ENCODE peak calls at places on chromosomes 11 and 22, in four cellular contexts. One of them, this sample, is unnamed.

GRCh38 chr22:30864441-30865420 is 103.8 kb downstream of the MORC2 start:
- DNase-seq in mammary epithelial cell: no peak
- DNase-seq in DMS 273 treated with DMSO at 0.1 percent for 48 hours: no peak
- DNase-seq in type B pancreatic cell: peak; percentile 63
- DNase-seq in this sample: no peak

GRCh38 chr11:20125927-20126326 is 34.3 kb downstream of the DBX1 start:
- DNase-seq in mammary epithelial cell: peak; percentile 71
- DNase-seq in DMS 273 treated with DMSO at 0.1 percent for 48 hours: no peak
- DNase-seq in type B pancreatic cell: no peak
- DNase-seq in this sample: no peak

GRCh38 chr11:134361241-134361640 is 29.5 kb downstream of the GLB1L2 start:
- DNase-seq in mammary epithelial cell: no peak
- DNase-seq in DMS 273 treated with DMSO at 0.1 percent for 48 hours: no peak
- DNase-seq in type B pancreatic cell: no peak
- DNase-seq in this sample: no peak

GRCh38 chr22:48513929-48514328 is 1313.7 kb downstream of the BRD1 start:
- DNase-seq in mammary epithelial cell: no peak
- DNase-seq in DMS 273 treated with DMSO at 0.1 percent for 48 hours: no peak
- DNase-seq in type B pancreatic cell: no peak
- DNase-seq in this sample: no peak

GRCh38 chr11:108616549-108616948 is 23.0 kb upstream of the EXPH5 start:
- DNase-seq in mammary epithelial cell: peak; percentile 99
- DNase-seq in DMS 273 treated with DMSO at 0.1 percent for 48 hours: no peak
- DNase-seq in type B pancreatic cell: no peak
- DNase-seq in this sample: no peak

GRCh38 chr11:101407324-101407723 is 176.5 kb downstream of the TRPC6 start:
- DNase-seq in mammary epithelial cell: no peak
- DNase-seq in DMS 273 treated with DMSO at 0.1 percent for 48 hours: no peak
- DNase-seq in type B pancreatic cell: no peak
- DNase-seq in this sample: no peak

GRCh38 chr22:46319319-46319718 is 16.2 kb upstream of the TRMU start:
- DNase-seq in mammary epithelial cell: no peak
- DNase-seq in DMS 273 treated with DMSO at 0.1 percent for 48 hours: no peak
- DNase-seq in type B pancreatic cell: no peak
- DNase-seq in this sample: no peak

GRCh38 chr11:18106688-18107087 is 806 bp upstream of the SAAL1 start:
- DNase-seq in mammary epithelial cell: peak; percentile 41
- DNase-seq in DMS 273 treated with DMSO at 0.1 percent for 48 hours: no peak
- DNase-seq in type B pancreatic cell: no peak
- DNase-seq in this sample: no peak

GRCh38 chr11:112770487-112770886 is 190.7 kb upstream of the NCAM1 start:
- DNase-seq in mammary epithelial cell: no peak
- DNase-seq in DMS 273 treated with DMSO at 0.1 percent for 48 hours: no peak
- DNase-seq in type B pancreatic cell: no peak
- DNase-seq in this sample: no peak

GRCh38 chr11:33723238-33723881 is 12.9 kb downstream of the CD59 start:
- DNase-seq in mammary epithelial cell: peak; percentile 89
- DNase-seq in DMS 273 treated with DMSO at 0.1 percent for 48 hours: no peak
- DNase-seq in type B pancreatic cell: no peak
- DNase-seq in this sample: no peak

GRCh38 chr11:123284454-123284853 is 89.4 kb upstream of the CLMP start:
- DNase-seq in mammary epithelial cell: no peak
- DNase-seq in DMS 273 treated with DMSO at 0.1 percent for 48 hours: no peak
- DNase-seq in type B pancreatic cell: no peak
- DNase-seq in this sample: no peak

GRCh38 chr11:75654314-75654713 is 14.5 kb downstream of the MAP6 start:
- DNase-seq in mammary epithelial cell: peak; percentile 93
- DNase-seq in DMS 273 treated with DMSO at 0.1 percent for 48 hours: no peak
- DNase-seq in type B pancreatic cell: no peak
- DNase-seq in this sample: no peak

GRCh38 chr11:69651834-69652620 is 11.1 kb downstream of the CCND1 start:
- DNase-seq in mammary epithelial cell: no peak
- DNase-seq in DMS 273 treated with DMSO at 0.1 percent for 48 hours: no peak
- DNase-seq in type B pancreatic cell: no peak
- DNase-seq in this sample: no peak

GRCh38 chr22:42324991-42325710 is 54.7 kb upstream of the TCF20 start:
- DNase-seq in mammary epithelial cell: no peak
- DNase-seq in DMS 273 treated with DMSO at 0.1 percent for 48 hours: no peak
- DNase-seq in type B pancreatic cell: no peak
- DNase-seq in this sample: no peak

GRCh38 chr11:1623716-1624115 is 1.8 kb upstream of the KRTAP5-4 start:
- DNase-seq in mammary epithelial cell: no peak
- DNase-seq in DMS 273 treated with DMSO at 0.1 percent for 48 hours: no peak
- DNase-seq in type B pancreatic cell: no peak
- DNase-seq in this sample: no peak

GRCh38 chr11:57940044-57940781 is 83.5 kb upstream of the OR9Q1 start:
- DNase-seq in mammary epithelial cell: peak; percentile 40
- DNase-seq in DMS 273 treated with DMSO at 0.1 percent for 48 hours: no peak
- DNase-seq in type B pancreatic cell: no peak
- DNase-seq in this sample: no peak

GRCh38 chr22:40967120-40967760 is 16.1 kb downstream of the RBX1 start:
- DNase-seq in mammary epithelial cell: no peak
- DNase-seq in DMS 273 treated with DMSO at 0.1 percent for 48 hours: no peak
- DNase-seq in type B pancreatic cell: no peak
- DNase-seq in this sample: no peak

GRCh38 chr11:58006940-58007339 is 16.7 kb upstream of the OR9Q1 start:
- DNase-seq in mammary epithelial cell: peak; percentile 63
- DNase-seq in DMS 273 treated with DMSO at 0.1 percent for 48 hours: no peak
- DNase-seq in type B pancreatic cell: no peak
- DNase-seq in this sample: no peak

GRCh38 chr11:32437406-32438345 is 2.3 kb upstream of the WT1 start:
- DNase-seq in mammary epithelial cell: no peak
- DNase-seq in DMS 273 treated with DMSO at 0.1 percent for 48 hours: no peak
- DNase-seq in type B pancreatic cell: no peak
- DNase-seq in this sample: no peak

GRCh38 chr11:134818531-134818930 is 406.5 kb upstream of the B3GAT1 start:
- DNase-seq in mammary epithelial cell: no peak
- DNase-seq in DMS 273 treated with DMSO at 0.1 percent for 48 hours: no peak
- DNase-seq in type B pancreatic cell: no peak
- DNase-seq in this sample: no peak

GRCh38 chr11:64007160-64007628 is 21.0 kb downstream of the OTUB1 start:
- DNase-seq in mammary epithelial cell: peak; percentile 20
- DNase-seq in DMS 273 treated with DMSO at 0.1 percent for 48 hours: no peak
- DNase-seq in type B pancreatic cell: no peak
- DNase-seq in this sample: no peak

GRCh38 chr11:8756201-8756600 is 73.6 kb downstream of the RPL27A start:
- DNase-seq in mammary epithelial cell: no peak
- DNase-seq in DMS 273 treated with DMSO at 0.1 percent for 48 hours: no peak
- DNase-seq in type B pancreatic cell: no peak
- DNase-seq in this sample: no peak

GRCh38 chr11:80587906-80588305 is 1147.1 kb upstream of the TENM4 start:
- DNase-seq in mammary epithelial cell: no peak
- DNase-seq in DMS 273 treated with DMSO at 0.1 percent for 48 hours: no peak
- DNase-seq in type B pancreatic cell: no peak
- DNase-seq in this sample: no peak

GRCh38 chr11:57460756-57461749 is 725 bp downstream of the RTN4RL2 start:
- DNase-seq in mammary epithelial cell: no peak
- DNase-seq in DMS 273 treated with DMSO at 0.1 percent for 48 hours: no peak
- DNase-seq in type B pancreatic cell: no peak
- DNase-seq in this sample: peak; percentile 23

GRCh38 chr11:108617055-108617454 is 23.5 kb upstream of the EXPH5 start:
- DNase-seq in mammary epithelial cell: no peak
- DNase-seq in DMS 273 treated with DMSO at 0.1 percent for 48 hours: no peak
- DNase-seq in type B pancreatic cell: no peak
- DNase-seq in this sample: no peak

GRCh38 chr11:124745835-124746620 is 6.0 kb downstream of the VSIG2 start:
- DNase-seq in mammary epithelial cell: no peak
- DNase-seq in DMS 273 treated with DMSO at 0.1 percent for 48 hours: no peak
- DNase-seq in type B pancreatic cell: no peak
- DNase-seq in this sample: no peak

GRCh38 chr11:73275381-73275750 is 3.2 kb downstream of the P2RY6 start:
- DNase-seq in mammary epithelial cell: no peak
- DNase-seq in DMS 273 treated with DMSO at 0.1 percent for 48 hours: no peak
- DNase-seq in type B pancreatic cell: no peak
- DNase-seq in this sample: no peak

GRCh38 chr11:1573077-1573846 is 1.2 kb upstream of the DUSP8 start:
- DNase-seq in mammary epithelial cell: no peak
- DNase-seq in DMS 273 treated with DMSO at 0.1 percent for 48 hours: no peak
- DNase-seq in type B pancreatic cell: no peak
- DNase-seq in this sample: no peak

GRCh38 chr11:3044004-3044403 is 13.2 kb downstream of the CARS1 start:
- DNase-seq in mammary epithelial cell: no peak
- DNase-seq in DMS 273 treated with DMSO at 0.1 percent for 48 hours: no peak
- DNase-seq in type B pancreatic cell: no peak
- DNase-seq in this sample: no peak

GRCh38 chr22:49183208-49183825 is 644.4 kb downstream of the BRD1 start:
- DNase-seq in mammary epithelial cell: no peak
- DNase-seq in DMS 273 treated with DMSO at 0.1 percent for 48 hours: no peak
- DNase-seq in type B pancreatic cell: no peak
- DNase-seq in this sample: no peak

GRCh38 chr11:110095554-110095953 is 2.4 kb downstream of the ZC3H12C start:
- DNase-seq in mammary epithelial cell: peak; percentile 77
- DNase-seq in DMS 273 treated with DMSO at 0.1 percent for 48 hours: no peak
- DNase-seq in type B pancreatic cell: no peak
- DNase-seq in this sample: no peak

GRCh38 chr11:1263036-1263435 is 40.2 kb downstream of the MUC5B start:
- DNase-seq in mammary epithelial cell: no peak
- DNase-seq in DMS 273 treated with DMSO at 0.1 percent for 48 hours: no peak
- DNase-seq in type B pancreatic cell: no peak
- DNase-seq in this sample: no peak

GRCh38 chr11:47980093-47980906 is at the start of gene PTPRJ:
- DNase-seq in mammary epithelial cell: peak; percentile 31
- DNase-seq in DMS 273 treated with DMSO at 0.1 percent for 48 hours: no peak
- DNase-seq in type B pancreatic cell: peak; percentile 72
- DNase-seq in this sample: peak; percentile 67

GRCh38 chr11:19453893-19454292 is 213.1 kb upstream of the E2F8 start:
- DNase-seq in mammary epithelial cell: peak; percentile 67
- DNase-seq in DMS 273 treated with DMSO at 0.1 percent for 48 hours: no peak
- DNase-seq in type B pancreatic cell: no peak
- DNase-seq in this sample: no peak

GRCh38 chr11:63343130-63343529 is 26.5 kb upstream of the SLC22A9 start:
- DNase-seq in mammary epithelial cell: no peak
- DNase-seq in DMS 273 treated with DMSO at 0.1 percent for 48 hours: no peak
- DNase-seq in type B pancreatic cell: no peak
- DNase-seq in this sample: no peak

GRCh38 chr22:42745118-42745517 is 24.4 kb upstream of the A4GALT start:
- DNase-seq in mammary epithelial cell: peak; percentile 41
- DNase-seq in DMS 273 treated with DMSO at 0.1 percent for 48 hours: no peak
- DNase-seq in type B pancreatic cell: no peak
- DNase-seq in this sample: no peak

GRCh38 chr22:39241632-39242388 is 3.0 kb downstream of the PDGFB start:
- DNase-seq in mammary epithelial cell: no peak
- DNase-seq in DMS 273 treated with DMSO at 0.1 percent for 48 hours: no peak
- DNase-seq in type B pancreatic cell: no peak
- DNase-seq in this sample: no peak

GRCh38 chr11:22539851-22540376 is 85.7 kb downstream of the FANCF start:
- DNase-seq in mammary epithelial cell: peak; percentile 31
- DNase-seq in DMS 273 treated with DMSO at 0.1 percent for 48 hours: peak; percentile 26
- DNase-seq in type B pancreatic cell: no peak
- DNase-seq in this sample: no peak

GRCh38 chr11:125464266-125464662 is 31.8 kb downstream of the FEZ1 start:
- DNase-seq in mammary epithelial cell: peak; percentile 27
- DNase-seq in DMS 273 treated with DMSO at 0.1 percent for 48 hours: no peak
- DNase-seq in type B pancreatic cell: no peak
- DNase-seq in this sample: no peak

This sample was measured in GM06990.